ENCODE peak calls at places on chromosomes 11 and 22, in nine cellular contexts. V is neural crest cell, M is BE2C, F is fibroblast of lung, S is RWPE1, A is WERI-Rb-1, D is NCI-H1092 treated with DMSO at 0.1 percent for 48 hours, Z is iPS DF 19.7, O is germinal center. W is an unnamed sample.
A peak's percentile ranks its signal among the peaks of the same experiment; 100 is the strongest.

GRCh38 chr11:22163394-22163797 is 29.5 kb upstream of the ANO5 start:
- DNase-seq in S (no peak), F (no peak), D (no peak), V (no peak), M (no peak), A (no peak), Z (no peak), O (no peak), W (no peak)

GRCh38 chr11:130457909-130458729 is 9.7 kb downstream of the ADAMTS15 start:
- DNase-seq in A (no peak), S (no peak), F (peak; percentile 61), O (no peak), V (no peak), Z (no peak), D (no peak), M (no peak), W (no peak)

GRCh38 chr11:115676768-115677167 is 172.6 kb upstream of the CADM1 start:
- DNase-seq in Z (no peak), F (peak; percentile 55), V (no peak), S (no peak), A (no peak), M (no peak), D (no peak), O (no peak), W (no peak)

GRCh38 chr11:45931739-45932138 is 9.3 kb downstream of the LARGE2 start:
- DNase-seq in D (no peak), S (no peak), O (no peak), M (no peak), F (no peak), A (no peak), V (no peak), Z (no peak), W (no peak)

GRCh38 chr11:10930224-10930960 is 72.5 kb upstream of the ZBED5 start:
- DNase-seq in V (no peak), O (no peak), F (peak; percentile 61), M (no peak), D (peak; percentile 49), A (peak; percentile 27), S (peak; percentile 28), Z (no peak), W (no peak)

GRCh38 chr11:120622189-120622912 is 110.8 kb downstream of the GRIK4 start:
- DNase-seq in O (no peak), M (peak; percentile 40), S (no peak), Z (no peak), V (no peak), D (no peak), F (peak; percentile 28), A (no peak), W (peak; percentile 11)

GRCh38 chr11:17581036-17581731 is 34.1 kb downstream of the OTOG start:
- DNase-seq in V (no peak), M (no peak), O (no peak), F (no peak), Z (no peak), D (no peak), S (no peak), A (no peak), W (no peak)

GRCh38 chr22:46328797-46329196 is 6.7 kb upstream of the TRMU start:
- DNase-seq in F (no peak), O (no peak), V (no peak), Z (no peak), D (no peak), A (no peak), S (no peak), M (no peak), W (no peak)